ENCODE peak calls at places on chromosomes 2 and 18, in four cellular contexts. X is heart left ventricle, I is MM.1S, U is H1. J is an unnamed sample. For H3K36me3, the result is how much of the 10 kb centered on the place peaks cover.

GRCh38 chr2:196601430-196602306 is 37.8 kb upstream of the CCDC150 start:
- DNase-seq in X (peak), U (no peak), I (no peak), J (peak)

GRCh38 chr2:173400760-173401159 is 46.1 kb downstream of the CDCA7 start:
- DNase-seq in X (no peak), I (no peak), U (no peak), J (no peak)

GRCh38 chr2:238263204-238264071 is 23.6 kb upstream of the HES6 start:
- DNase-seq in U (peak), X (peak), I (peak), J (peak)

GRCh38 chr18:75548353-75548752 is 120.8 kb upstream of the SMIM21 start:
- DNase-seq in U (no peak), X (no peak), I (peak), J (no peak)

GRCh38 chr18:3354506-3354905 is 92.6 kb downstream of the MYL12B start:
- DNase-seq in I (no peak), U (no peak), X (no peak), J (no peak)

GRCh38 chr2:12715878-12716249 is 872 bp upstream of the TRIB2 start:
- DNase-seq in X (peak), U (no peak), I (peak), J (peak)

GRCh38 chr2:223576873-223577272 is 25.3 kb downstream of the SCG2 start:
- DNase-seq in I (no peak), U (no peak), X (no peak), J (no peak)

GRCh38 chr18:36660311-36660710 is 168.5 kb downstream of the TPGS2 start:
- DNase-seq in I (no peak), U (no peak), X (peak), J (peak)

GRCh38 chr2:122481244-122481622 is 725.8 kb downstream of the TSN start:
- DNase-seq in X (no peak), I (no peak), U (no peak), J (no peak)

GRCh38 chr18:78857252-78858150 is 122.1 kb upstream of the SALL3 start:
- DNase-seq in X (no peak), I (no peak), U (no peak), J (no peak)

GRCh38 chr2:239326831-239327535 is 73.8 kb downstream of the HDAC4 start:
- DNase-seq in U (no peak), I (peak), X (no peak), J (no peak)

GRCh38 chr2:224885836-224886547 is 156.3 kb downstream of the DOCK10 start:
- DNase-seq in I (no peak), X (no peak), U (no peak), J (no peak)

GRCh38 chr2:9428965-9429577 is 5.6 kb downstream of the CPSF3 start:
- DNase-seq in I (no peak), X (no peak), U (no peak), J (no peak)

GRCh38 chr2:229591611-229592010 is 122.7 kb downstream of the DNER start:
- DNase-seq in I (no peak), U (no peak), X (no peak), J (no peak)

GRCh38 chr2:164523026-164523425 is 98.3 kb downstream of the GRB14 start:
- DNase-seq in I (no peak), X (no peak), U (no peak), J (no peak)

GRCh38 chr2:150610670-150611279 is 123.3 kb upstream of the RND3 start:
- DNase-seq in U (no peak), I (peak), X (no peak), J (no peak)

GRCh38 chr2:46213906-46214305 is 83.3 kb upstream of the EPAS1 start:
- DNase-seq in X (no peak), U (no peak), I (no peak), J (no peak)

GRCh38 chr2:241300000-241300399 is 15.5 kb downstream of the HDLBP start:
- DNase-seq in X (no peak), I (no peak), U (no peak), J (no peak)

GRCh38 chr2:1314254-1314653 is 99.0 kb upstream of the TPO start:
- DNase-seq in U (no peak), I (no peak), X (no peak), J (no peak)

GRCh38 chr2:145170787-145171186 is 650.9 kb upstream of the ZEB2 start:
- DNase-seq in U (no peak), I (no peak), X (no peak), J (no peak)

GRCh38 chr2:226699321-226699720 is 100.3 kb downstream of the IRS1 start:
- DNase-seq in U (no peak), I (no peak), X (peak), J (peak)

GRCh38 chr18:25239636-25240468 is 112.1 kb downstream of the ZNF521 start:
- DNase-seq in U (no peak), I (no peak), X (no peak), J (no peak)

GRCh38 chr2:141362311-141362710 is 768.5 kb downstream of the LRP1B start:
- DNase-seq in X (no peak), U (no peak), I (no peak), J (no peak)

GRCh38 chr2:165909466-165909865 is 44.1 kb downstream of the TTC21B start:
- DNase-seq in I (no peak), U (no peak), X (no peak), J (no peak)

GRCh38 chr2:23587330-23587729 is 202.4 kb downstream of the KLHL29 start:
- DNase-seq in X (no peak), I (no peak), U (no peak), J (no peak)

GRCh38 chr2:140657657-140658056 is 1473.2 kb downstream of the LRP1B start:
- DNase-seq in U (no peak), I (no peak), X (no peak), J (no peak)

GRCh38 chr2:207133493-207133861 is 32.3 kb downstream of the KLF7 start:
- DNase-seq in X (peak), U (no peak), I (peak), J (no peak)
- H3K4me3 ChIP-seq in X (peak), U (no peak), I (peak), J (peak)

DNA sequence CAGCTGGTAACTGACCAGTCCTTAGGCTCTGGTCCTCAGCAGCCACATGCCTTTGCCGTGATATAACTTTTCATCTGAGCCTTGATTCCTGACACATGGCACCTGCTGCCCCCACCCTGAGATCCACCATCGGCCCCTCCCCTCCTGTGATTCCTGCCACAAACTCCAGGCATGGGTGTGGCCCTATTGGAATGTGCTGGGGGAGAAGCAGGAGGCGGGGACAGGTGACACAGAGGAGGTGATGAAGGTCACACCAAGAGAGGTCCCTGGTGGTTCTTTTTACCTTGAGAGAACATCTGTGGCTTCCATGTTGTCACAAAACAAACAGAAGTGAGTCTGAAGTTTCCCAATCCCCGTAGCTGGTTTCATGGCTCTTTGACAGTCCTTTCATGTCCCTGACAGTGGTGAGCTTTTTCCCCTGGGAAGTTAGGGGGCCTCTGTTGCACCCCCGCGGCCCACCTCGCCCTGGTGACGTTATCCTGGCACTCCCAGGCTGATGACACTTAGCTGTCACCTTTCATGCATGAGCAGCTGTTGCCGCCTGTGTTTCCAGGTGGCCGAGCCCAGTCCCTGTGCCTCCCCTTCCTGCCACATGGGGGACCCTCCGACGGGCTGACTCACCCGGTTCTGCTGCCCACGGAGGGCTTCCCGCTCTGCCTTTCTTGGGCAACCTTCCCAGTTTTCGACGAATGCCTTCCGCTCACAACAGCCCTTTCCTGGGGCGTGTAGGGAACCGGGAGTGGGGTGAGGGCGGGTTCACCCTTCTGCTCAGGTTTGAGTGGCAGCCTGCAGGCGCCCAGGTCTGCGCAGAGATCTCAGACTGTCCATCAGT is 66.3 kb upstream of the GLI2 start:
- DNase-seq in X (no peak), I (no peak), U (no peak), J (no peak)
- H3K36me3 ChIP-seq in X (under half), I (under half), U (under half), J (under half)

GRCh38 chr2:134707330-134707676 is 11.5 kb downstream of the TMEM163 start:
- DNase-seq in X (no peak), I (no peak), U (no peak), J (no peak)

GRCh38 chr2:134704173-134704572 is 14.6 kb downstream of the TMEM163 start:
- DNase-seq in U (no peak), X (no peak), I (no peak), J (no peak)

GRCh38 chr2:134705861-134706586 is 12.8 kb downstream of the TMEM163 start:
- DNase-seq in X (no peak), I (no peak), U (peak), J (no peak)

GRCh38 chr2:134711622-134712125 is 7.1 kb downstream of the TMEM163 start:
- DNase-seq in I (no peak), U (no peak), X (no peak), J (no peak)

GRCh38 chr2:134706587-134707329 is 12.0 kb downstream of the TMEM163 start:
- DNase-seq in U (no peak), X (no peak), I (no peak), J (no peak)
- H3K27ac ChIP-seq in U (no peak), X (no peak), I (no peak), J (peak)

DNA sequence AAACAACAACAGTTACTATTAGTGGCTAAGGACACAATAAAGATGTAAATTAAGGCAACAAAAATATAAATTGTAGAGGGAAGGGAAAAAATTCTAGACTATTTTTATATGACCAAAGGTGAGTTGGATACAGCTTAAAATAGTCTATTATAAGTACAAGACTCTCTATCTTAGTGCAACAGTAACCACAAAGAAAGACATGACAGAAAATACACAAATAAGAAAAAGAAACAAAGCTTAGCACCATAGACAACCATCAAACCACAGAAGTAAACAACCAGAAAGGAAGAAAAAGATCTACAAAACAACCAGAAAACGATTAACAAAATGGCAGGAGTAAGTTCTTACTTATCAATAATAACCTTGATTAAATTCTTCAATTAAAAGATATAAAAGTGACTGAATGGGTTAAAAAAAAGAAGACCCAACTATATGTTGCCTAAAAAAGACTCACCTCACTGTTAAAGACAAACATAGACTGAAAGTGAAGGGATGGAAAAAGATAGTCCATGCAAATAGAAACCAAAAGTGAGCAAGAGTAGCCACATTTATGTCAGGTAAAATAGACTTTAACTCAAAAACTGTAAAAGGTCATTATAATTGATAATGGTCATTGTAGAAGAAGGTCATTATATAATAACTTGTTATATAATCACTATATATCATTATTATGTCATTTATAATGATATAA is 62.5 kb downstream of the USP40 start:
- DNase-seq in X (no peak), U (no peak), I (peak), J (no peak)
- H3K4me3 ChIP-seq in X (no peak), U (no peak), I (no peak), J (no peak)

GRCh38 chr2:69359371-69359770 is 27.7 kb downstream of the GFPT1 start:
- DNase-seq in X (no peak), I (no peak), U (no peak), J (no peak)

GRCh38 chr2:69353360-69353759 is 33.7 kb downstream of the GFPT1 start:
- DNase-seq in I (no peak), X (no peak), U (no peak), J (no peak)

GRCh38 chr2:69358914-69359313 is 28.1 kb downstream of the GFPT1 start:
- DNase-seq in X (no peak), U (no peak), I (no peak), J (no peak)

DNA sequence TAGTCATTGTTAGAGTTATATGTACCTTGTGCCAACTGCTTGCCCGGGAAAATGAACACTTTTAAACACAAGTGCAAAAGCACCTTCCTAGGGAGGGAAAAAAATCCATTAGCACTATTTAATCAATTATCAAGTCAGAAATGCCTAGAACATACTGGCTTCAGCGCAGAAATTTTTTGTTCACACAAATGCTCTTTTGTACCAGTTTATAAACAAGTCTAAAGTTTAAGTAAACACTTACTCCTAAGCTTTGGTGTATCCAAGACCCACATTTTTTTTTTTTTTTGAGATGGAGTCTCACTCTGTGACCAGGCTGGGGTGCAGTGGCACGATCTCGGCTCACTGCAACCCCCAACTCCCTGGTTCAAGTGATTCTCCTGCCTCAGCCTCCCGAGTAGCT is 30.6 kb downstream of the GFPT1 start:
- DNase-seq in X (no peak), U (no peak), I (no peak), J (no peak)
- H3K36me3 ChIP-seq in X (half or more), U (half or more), I (under half), J (half or more)

DNA sequence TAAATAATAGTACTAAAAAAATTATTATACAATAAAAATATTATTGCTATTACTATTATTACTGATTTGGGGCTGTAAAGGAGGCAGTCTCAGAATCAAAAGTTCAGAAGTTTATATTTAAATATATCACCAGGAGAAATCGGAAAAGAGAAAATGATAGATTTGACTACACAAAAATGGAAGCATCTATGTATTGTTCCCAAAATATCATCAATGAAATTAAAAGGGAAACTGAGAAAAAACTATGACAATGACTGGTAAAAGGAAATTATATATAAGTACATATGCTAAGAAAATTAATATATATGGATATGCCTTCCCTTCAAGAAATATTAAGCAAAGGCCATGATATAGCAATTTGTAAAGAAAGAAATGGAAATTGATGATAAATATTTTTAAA is 7.7 kb upstream of the TXNDC2 start:
- DNase-seq in I (no peak), U (no peak), X (no peak), J (no peak)
- H3K27ac ChIP-seq in I (no peak), U (no peak), X (no peak), J (no peak)

GRCh38 chr2:58709687-58710354 is 468.7 kb upstream of the FANCL start:
- DNase-seq in X (no peak), U (no peak), I (no peak), J (no peak)

GRCh38 chr2:58709274-58709673 is 468.1 kb upstream of the FANCL start:
- DNase-seq in I (no peak), U (no peak), X (no peak), J (no peak)

GRCh38 chr2:58710795-58711279 is 469.7 kb upstream of the FANCL start:
- DNase-seq in X (no peak), I (no peak), U (no peak), J (no peak)

DNA sequence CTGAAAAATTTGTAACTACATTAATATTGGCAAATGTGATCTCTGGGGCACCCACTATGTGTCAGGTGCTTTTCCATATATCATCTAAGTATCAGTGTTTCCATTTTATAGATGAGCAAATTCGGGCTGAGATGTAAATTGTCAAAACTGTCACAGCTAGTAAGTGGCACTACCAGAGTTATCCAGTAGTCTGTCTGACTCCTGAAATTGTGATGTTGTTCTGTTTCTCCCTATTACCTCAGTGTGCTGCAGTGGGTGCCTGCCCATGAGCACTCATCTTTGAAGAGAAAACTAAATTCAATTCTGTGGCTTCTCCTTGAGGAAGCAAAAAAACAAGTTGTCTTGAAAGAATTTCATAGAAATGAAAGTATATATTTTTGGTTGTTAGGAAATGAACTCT is 467.4 kb upstream of the FANCL start:
- DNase-seq in X (no peak), U (no peak), I (no peak), J (no peak)
- H3K4me3 ChIP-seq in X (no peak), U (no peak), I (no peak), J (no peak)